ENCODE peak calls at places on chromosomes 7 and 10, in six cellular contexts. One of them, this sample, is unnamed.

GRCh38 chr10:132724436-132724835 is 61.5 kb downstream of the NKX6-2 start:
- DNase-seq in iris pigment epithelial cell: peak; percentile 22
- DNase-seq in B cell: no peak
- DNase-seq in kidney: no peak
- DNase-seq in sciatic nerve: no peak
- DNase-seq in HTR-8/SVneo: no peak
- DNase-seq in this sample: no peak

GRCh38 chr10:4372601-4373000 is 453.4 kb upstream of the AKR1E2 start:
- DNase-seq in iris pigment epithelial cell: peak; percentile 99
- DNase-seq in B cell: no peak
- DNase-seq in kidney: no peak
- DNase-seq in sciatic nerve: no peak
- DNase-seq in HTR-8/SVneo: no peak
- DNase-seq in this sample: no peak

GRCh38 chr10:43843331-43844101 is 194.8 kb upstream of the ZNF32 start:
- DNase-seq in iris pigment epithelial cell: peak; percentile 60
- DNase-seq in B cell: no peak
- DNase-seq in kidney: peak; percentile 76
- DNase-seq in sciatic nerve: peak; percentile 71
- DNase-seq in HTR-8/SVneo: peak; percentile 27
- DNase-seq in this sample: peak; percentile 75

GRCh38 chr10:83522881-83523386 is 616.4 kb upstream of the GHITM start:
- DNase-seq in iris pigment epithelial cell: peak; percentile 38
- DNase-seq in B cell: no peak
- DNase-seq in kidney: no peak
- DNase-seq in sciatic nerve: no peak
- DNase-seq in HTR-8/SVneo: peak; percentile 56
- DNase-seq in this sample: no peak

GRCh38 chr10:122475581-122475980 is 14.2 kb downstream of the HTRA1 start:
- DNase-seq in iris pigment epithelial cell: no peak
- DNase-seq in B cell: no peak
- DNase-seq in kidney: no peak
- DNase-seq in sciatic nerve: no peak
- DNase-seq in HTR-8/SVneo: no peak
- DNase-seq in this sample: no peak

GRCh38 chr7:520503-521161 is 986 bp upstream of the PDGFA start:
- DNase-seq in iris pigment epithelial cell: peak; percentile 36
- DNase-seq in B cell: peak; percentile 28
- DNase-seq in kidney: no peak
- DNase-seq in sciatic nerve: no peak
- DNase-seq in HTR-8/SVneo: no peak
- DNase-seq in this sample: no peak

GRCh38 chr7:75688200-75689136 is 50.3 kb downstream of the HIP1 start:
- DNase-seq in iris pigment epithelial cell: no peak
- DNase-seq in B cell: peak; percentile 52
- DNase-seq in kidney: peak; percentile 76
- DNase-seq in sciatic nerve: no peak
- DNase-seq in HTR-8/SVneo: no peak
- DNase-seq in this sample: no peak

GRCh38 chr7:88243345-88243909 is 23.6 kb upstream of the SRI start:
- DNase-seq in iris pigment epithelial cell: peak; percentile 56
- DNase-seq in B cell: peak; percentile 11
- DNase-seq in kidney: no peak
- DNase-seq in sciatic nerve: no peak
- DNase-seq in HTR-8/SVneo: no peak
- DNase-seq in this sample: no peak

GRCh38 chr7:101179117-101179779 is 845 bp downstream of the NAT16 start:
- DNase-seq in iris pigment epithelial cell: no peak
- DNase-seq in B cell: no peak
- DNase-seq in kidney: no peak
- DNase-seq in sciatic nerve: no peak
- DNase-seq in HTR-8/SVneo: no peak
- DNase-seq in this sample: no peak

GRCh38 chr7:99955247-99955646 is 20.6 kb downstream of the AZGP1 start:
- DNase-seq in iris pigment epithelial cell: no peak
- DNase-seq in B cell: no peak
- DNase-seq in kidney: no peak
- DNase-seq in sciatic nerve: no peak
- DNase-seq in HTR-8/SVneo: no peak
- DNase-seq in this sample: no peak

GRCh38 chr7:131110294-131111080 is 217.2 kb upstream of the MKLN1 start:
- DNase-seq in iris pigment epithelial cell: peak; percentile 56
- DNase-seq in B cell: no peak
- DNase-seq in kidney: no peak
- DNase-seq in sciatic nerve: no peak
- DNase-seq in HTR-8/SVneo: no peak
- DNase-seq in this sample: peak; percentile 80

GRCh38 chr10:96820730-96821129 is 11.4 kb upstream of the LCOR start:
- DNase-seq in iris pigment epithelial cell: no peak
- DNase-seq in B cell: no peak
- DNase-seq in kidney: no peak
- DNase-seq in sciatic nerve: no peak
- DNase-seq in HTR-8/SVneo: no peak
- DNase-seq in this sample: no peak

GRCh38 chr10:78829570-78829969 is 239.2 kb upstream of the ZMIZ1 start:
- DNase-seq in iris pigment epithelial cell: no peak
- DNase-seq in B cell: no peak
- DNase-seq in kidney: no peak
- DNase-seq in sciatic nerve: no peak
- DNase-seq in HTR-8/SVneo: no peak
- DNase-seq in this sample: no peak

GRCh38 chr10:44399478-44400451 is 14.9 kb upstream of the CXCL12 start:
- DNase-seq in iris pigment epithelial cell: no peak
- DNase-seq in B cell: no peak
- DNase-seq in kidney: no peak
- DNase-seq in sciatic nerve: peak; percentile 38
- DNase-seq in HTR-8/SVneo: no peak
- DNase-seq in this sample: peak; percentile 52

GRCh38 chr7:11473807-11474424 is 358.1 kb downstream of the THSD7A start:
- DNase-seq in iris pigment epithelial cell: no peak
- DNase-seq in B cell: no peak
- DNase-seq in kidney: no peak
- DNase-seq in sciatic nerve: no peak
- DNase-seq in HTR-8/SVneo: no peak
- DNase-seq in this sample: no peak

GRCh38 chr10:15859865-15860691 is at the start of gene MINDY3:
- DNase-seq in iris pigment epithelial cell: peak; percentile 54
- DNase-seq in B cell: peak; percentile 86
- DNase-seq in kidney: peak; percentile 93
- DNase-seq in sciatic nerve: peak; percentile 90
- DNase-seq in HTR-8/SVneo: peak; percentile 68
- DNase-seq in this sample: peak; percentile 82

GRCh38 chr10:70462349-70462984 is 16.1 kb upstream of the PALD1 start:
- DNase-seq in iris pigment epithelial cell: no peak
- DNase-seq in B cell: no peak
- DNase-seq in kidney: peak; percentile 90
- DNase-seq in sciatic nerve: no peak
- DNase-seq in HTR-8/SVneo: no peak
- DNase-seq in this sample: peak; percentile 91

This sample was measured in coronary artery.